ENCODE peak calls at places on chromosomes 16 and 17, in eight cellular contexts. One of them, this sample, is unnamed.

GRCh38 chr17:13182450-13182849 is 164.6 kb upstream of the ELAC2 start:
- DNase-seq in colonic mucosa: peak; percentile 48
- DNase-seq in AG10803: no peak
- DNase-seq in cardiac muscle cell: no peak
- DNase-seq in HL-60: no peak
- DNase-seq in astrocyte of the spinal cord: no peak
- DNase-seq in AG04450: no peak
- DNase-seq in BE2C: no peak
- DNase-seq in this sample: no peak

GRCh38 chr17:20008242-20009051 is 712 bp upstream of the SPECC1 start:
- DNase-seq in AG04450: no peak
- DNase-seq in astrocyte of the spinal cord: no peak
- DNase-seq in AG10803: no peak
- DNase-seq in cardiac muscle cell: no peak
- DNase-seq in HL-60: no peak
- DNase-seq in BE2C: peak; percentile 9
- DNase-seq in colonic mucosa: peak; percentile 28
- DNase-seq in this sample: no peak

GRCh38 chr17:75338335-75338734 is 49.1 kb upstream of the SLC25A19 start:
- DNase-seq in cardiac muscle cell: no peak
- DNase-seq in colonic mucosa: no peak
- DNase-seq in astrocyte of the spinal cord: no peak
- DNase-seq in HL-60: peak; percentile 60
- DNase-seq in AG10803: peak; percentile 54
- DNase-seq in AG04450: peak; percentile 7
- DNase-seq in BE2C: no peak
- DNase-seq in this sample: no peak

GRCh38 chr16:9139965-9140364 is 48.5 kb downstream of the HAPSTR1 start:
- DNase-seq in BE2C: peak; percentile 42
- DNase-seq in cardiac muscle cell: peak; percentile 38
- DNase-seq in astrocyte of the spinal cord: no peak
- DNase-seq in HL-60: peak; percentile 25
- DNase-seq in AG10803: peak; percentile 43
- DNase-seq in colonic mucosa: no peak
- DNase-seq in AG04450: no peak
- DNase-seq in this sample: no peak

GRCh38 chr16:87060026-87060986 is 256.9 kb downstream of the C16orf95 start:
- DNase-seq in astrocyte of the spinal cord: peak; percentile 72
- DNase-seq in cardiac muscle cell: peak; percentile 64
- DNase-seq in BE2C: no peak
- DNase-seq in colonic mucosa: no peak
- DNase-seq in HL-60: no peak
- DNase-seq in AG04450: peak; percentile 32
- DNase-seq in AG10803: peak; percentile 50
- DNase-seq in this sample: no peak

GRCh38 chr16:2212362-2213324 is 2.0 kb upstream of the BRICD5 start:
- DNase-seq in cardiac muscle cell: no peak
- DNase-seq in astrocyte of the spinal cord: no peak
- DNase-seq in AG04450: no peak
- DNase-seq in HL-60: peak; percentile 83
- DNase-seq in AG10803: no peak
- DNase-seq in colonic mucosa: no peak
- DNase-seq in BE2C: no peak
- DNase-seq in this sample: no peak

GRCh38 chr17:81178136-81179091 is 12.4 kb upstream of the AATK start:
- DNase-seq in cardiac muscle cell: no peak
- DNase-seq in HL-60: no peak
- DNase-seq in astrocyte of the spinal cord: no peak
- DNase-seq in colonic mucosa: no peak
- DNase-seq in BE2C: no peak
- DNase-seq in AG10803: no peak
- DNase-seq in AG04450: no peak
- DNase-seq in this sample: no peak

GRCh38 chr17:74512624-74513084 is 18.6 kb downstream of the CD300LB start:
- DNase-seq in astrocyte of the spinal cord: no peak
- DNase-seq in HL-60: peak; percentile 76
- DNase-seq in cardiac muscle cell: peak; percentile 27
- DNase-seq in AG10803: peak; percentile 25
- DNase-seq in BE2C: no peak
- DNase-seq in AG04450: no peak
- DNase-seq in colonic mucosa: no peak
- DNase-seq in this sample: no peak

GRCh38 chr17:66426397-66427033 is 124.1 kb downstream of the PRKCA start:
- DNase-seq in HL-60: peak; percentile 57
- DNase-seq in cardiac muscle cell: peak; percentile 47
- DNase-seq in BE2C: no peak
- DNase-seq in AG10803: no peak
- DNase-seq in AG04450: no peak
- DNase-seq in colonic mucosa: peak; percentile 48
- DNase-seq in astrocyte of the spinal cord: no peak
- DNase-seq in this sample: no peak

GRCh38 chr17:31517524-31517923 is 126.0 kb downstream of the RAB11FIP4 start:
- DNase-seq in colonic mucosa: no peak
- DNase-seq in BE2C: peak; percentile 43
- DNase-seq in AG10803: no peak
- DNase-seq in cardiac muscle cell: no peak
- DNase-seq in HL-60: no peak
- DNase-seq in astrocyte of the spinal cord: no peak
- DNase-seq in AG04450: no peak
- DNase-seq in this sample: no peak

GRCh38 chr16:5015351-5015750 is 18.4 kb downstream of the NAGPA start:
- DNase-seq in cardiac muscle cell: no peak
- DNase-seq in astrocyte of the spinal cord: no peak
- DNase-seq in AG10803: no peak
- DNase-seq in AG04450: no peak
- DNase-seq in HL-60: no peak
- DNase-seq in BE2C: peak; percentile 43
- DNase-seq in colonic mucosa: no peak
- DNase-seq in this sample: no peak

GRCh38 chr17:4968916-4969550 is 1.4 kb upstream of the SPAG7 start:
- DNase-seq in AG10803: peak; percentile 90
- DNase-seq in cardiac muscle cell: peak; percentile 96
- DNase-seq in AG04450: peak; percentile 85
- DNase-seq in HL-60: peak; percentile 15
- DNase-seq in astrocyte of the spinal cord: peak; percentile 94
- DNase-seq in BE2C: no peak
- DNase-seq in colonic mucosa: no peak
- DNase-seq in this sample: no peak

GRCh38 chr17:73493212-73493814 is 150.9 kb downstream of the SDK2 start:
- DNase-seq in AG04450: no peak
- DNase-seq in cardiac muscle cell: no peak
- DNase-seq in colonic mucosa: peak; percentile 48
- DNase-seq in BE2C: peak; percentile 46
- DNase-seq in astrocyte of the spinal cord: no peak
- DNase-seq in HL-60: no peak
- DNase-seq in AG10803: no peak
- DNase-seq in this sample: no peak

GRCh38 chr17:39244016-39244599 is 18.4 kb upstream of the STAC2 start:
- DNase-seq in colonic mucosa: no peak
- DNase-seq in BE2C: peak; percentile 56
- DNase-seq in AG10803: no peak
- DNase-seq in astrocyte of the spinal cord: no peak
- DNase-seq in HL-60: peak; percentile 41
- DNase-seq in cardiac muscle cell: no peak
- DNase-seq in AG04450: no peak
- DNase-seq in this sample: no peak

GRCh38 chr16:57204675-57205074 is 18.5 kb downstream of the RSPRY1 start:
- DNase-seq in cardiac muscle cell: no peak
- DNase-seq in BE2C: no peak
- DNase-seq in HL-60: no peak
- DNase-seq in colonic mucosa: no peak
- DNase-seq in astrocyte of the spinal cord: no peak
- DNase-seq in AG04450: no peak
- DNase-seq in AG10803: no peak
- DNase-seq in this sample: no peak

GRCh38 chr16:50616386-50616785 is 64.7 kb downstream of the SNX20 start:
- DNase-seq in cardiac muscle cell: peak; percentile 65
- DNase-seq in astrocyte of the spinal cord: no peak
- DNase-seq in HL-60: peak; percentile 44
- DNase-seq in BE2C: no peak
- DNase-seq in AG04450: no peak
- DNase-seq in colonic mucosa: no peak
- DNase-seq in AG10803: no peak
- DNase-seq in this sample: no peak

GRCh38 chr17:73600103-73600871 is 44.0 kb downstream of the SDK2 start:
- DNase-seq in astrocyte of the spinal cord: peak; percentile 5
- DNase-seq in AG04450: no peak
- DNase-seq in HL-60: no peak
- DNase-seq in cardiac muscle cell: peak; percentile 13
- DNase-seq in BE2C: peak; percentile 72
- DNase-seq in colonic mucosa: no peak
- DNase-seq in AG10803: peak; percentile 56
- DNase-seq in this sample: no peak

GRCh38 chr16:49085689-49086088 is 195.9 kb downstream of the CBLN1 start:
- DNase-seq in BE2C: no peak
- DNase-seq in colonic mucosa: no peak
- DNase-seq in astrocyte of the spinal cord: peak; percentile 0
- DNase-seq in AG04450: no peak
- DNase-seq in HL-60: no peak
- DNase-seq in AG10803: peak; percentile 18
- DNase-seq in cardiac muscle cell: no peak
- DNase-seq in this sample: no peak

GRCh38 chr17:81242421-81243332 is 3.6 kb downstream of the NDUFAF8 start:
- DNase-seq in HL-60: no peak
- DNase-seq in colonic mucosa: no peak
- DNase-seq in AG10803: no peak
- DNase-seq in BE2C: no peak
- DNase-seq in AG04450: no peak
- DNase-seq in cardiac muscle cell: no peak
- DNase-seq in astrocyte of the spinal cord: no peak
- DNase-seq in this sample: no peak

GRCh38 chr16:2006317-2006716 is 3.3 kb downstream of the ZNF598 start:
- DNase-seq in astrocyte of the spinal cord: no peak
- DNase-seq in AG04450: no peak
- DNase-seq in BE2C: peak; percentile 13
- DNase-seq in cardiac muscle cell: no peak
- DNase-seq in HL-60: no peak
- DNase-seq in AG10803: no peak
- DNase-seq in colonic mucosa: no peak
- DNase-seq in this sample: no peak

GRCh38 chr16:6447046-6447445 is 885.6 kb upstream of the RBFOX1 start:
- DNase-seq in colonic mucosa: no peak
- DNase-seq in BE2C: no peak
- DNase-seq in cardiac muscle cell: no peak
- DNase-seq in astrocyte of the spinal cord: no peak
- DNase-seq in AG10803: no peak
- DNase-seq in HL-60: no peak
- DNase-seq in AG04450: no peak
- DNase-seq in this sample: no peak

GRCh38 chr16:81168406-81168805 is 70.1 kb upstream of the BCO1 start:
- DNase-seq in cardiac muscle cell: no peak
- DNase-seq in HL-60: no peak
- DNase-seq in AG04450: no peak
- DNase-seq in AG10803: no peak
- DNase-seq in BE2C: no peak
- DNase-seq in astrocyte of the spinal cord: no peak
- DNase-seq in colonic mucosa: no peak
- DNase-seq in this sample: no peak
- H3K4me3 ChIP-seq in cardiac muscle cell: no peak overlapping the region
- H3K4me3 ChIP-seq in HL-60: no peak overlapping the region
- H3K4me3 ChIP-seq in AG04450: no peak overlapping the region
- H3K4me3 ChIP-seq in AG10803: no peak overlapping the region
- H3K4me3 ChIP-seq in BE2C: no peak overlapping the region
- H3K4me3 ChIP-seq in astrocyte of the spinal cord: no peak overlapping the region
- H3K4me3 ChIP-seq in colonic mucosa: no peak overlapping the region
- H3K4me3 ChIP-seq in this sample: no peak overlapping the region

GRCh38 chr17:28740406-28741357 is 3.1 kb upstream of the TRAF4 start:
- DNase-seq in AG10803: no peak
- DNase-seq in colonic mucosa: no peak
- DNase-seq in BE2C: no peak
- DNase-seq in astrocyte of the spinal cord: no peak
- DNase-seq in cardiac muscle cell: no peak
- DNase-seq in AG04450: no peak
- DNase-seq in HL-60: no peak
- DNase-seq in this sample: no peak

GRCh38 chr17:28738680-28739384 is 5.0 kb upstream of the TRAF4 start:
- DNase-seq in BE2C: no peak
- DNase-seq in HL-60: no peak
- DNase-seq in astrocyte of the spinal cord: no peak
- DNase-seq in AG04450: no peak
- DNase-seq in colonic mucosa: no peak
- DNase-seq in cardiac muscle cell: no peak
- DNase-seq in AG10803: no peak
- DNase-seq in this sample: no peak

GRCh38 chr17:28735242-28735722 is 6.7 kb downstream of the NEK8 start:
- DNase-seq in cardiac muscle cell: no peak
- DNase-seq in AG04450: no peak
- DNase-seq in HL-60: no peak
- DNase-seq in colonic mucosa: no peak
- DNase-seq in AG10803: no peak
- DNase-seq in astrocyte of the spinal cord: no peak
- DNase-seq in BE2C: no peak
- DNase-seq in this sample: no peak

GRCh38 chr17:28737316-28737715 is 6.5 kb upstream of the TRAF4 start:
- DNase-seq in AG04450: no peak
- DNase-seq in AG10803: no peak
- DNase-seq in BE2C: no peak
- DNase-seq in cardiac muscle cell: no peak
- DNase-seq in HL-60: no peak
- DNase-seq in astrocyte of the spinal cord: no peak
- DNase-seq in colonic mucosa: no peak
- DNase-seq in this sample: no peak

GRCh38 chr17:28737770-28738679 is 5.8 kb upstream of the TRAF4 start:
- DNase-seq in colonic mucosa: peak; percentile 60
- DNase-seq in BE2C: no peak
- DNase-seq in HL-60: no peak
- DNase-seq in AG10803: no peak
- DNase-seq in astrocyte of the spinal cord: no peak
- DNase-seq in AG04450: no peak
- DNase-seq in cardiac muscle cell: no peak
- DNase-seq in this sample: no peak
- H3K4me3 ChIP-seq in colonic mucosa: no peak overlapping the region
- H3K4me3 ChIP-seq in BE2C: no peak overlapping the region
- H3K4me3 ChIP-seq in HL-60: no peak overlapping the region
- H3K4me3 ChIP-seq in AG10803: no peak overlapping the region
- H3K4me3 ChIP-seq in astrocyte of the spinal cord: no peak overlapping the region
- H3K4me3 ChIP-seq in AG04450: no peak overlapping the region
- H3K4me3 ChIP-seq in cardiac muscle cell: no peak overlapping the region
- H3K4me3 ChIP-seq in this sample: no peak overlapping the region

DNA sequence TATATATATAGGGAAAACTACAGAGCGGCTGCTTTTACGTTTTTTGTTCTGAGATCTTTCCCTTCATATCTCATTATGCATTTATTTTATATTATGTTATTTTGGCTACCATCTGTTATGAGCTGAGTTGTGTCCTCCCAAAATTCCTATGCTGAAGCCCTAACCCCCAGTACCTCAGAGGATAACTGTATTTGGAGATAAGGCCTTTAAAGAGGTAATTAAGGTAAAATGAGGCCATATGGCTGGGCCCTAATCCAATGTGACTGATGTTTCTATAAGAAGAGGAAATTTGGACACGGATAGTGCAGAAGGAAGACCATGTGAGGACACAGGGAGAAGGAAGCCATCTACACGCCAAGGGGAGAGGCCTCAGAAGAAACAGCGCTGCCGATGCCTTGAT is 557.8 kb upstream of the CDH5 start:
- DNase-seq in colonic mucosa: no peak
- DNase-seq in astrocyte of the spinal cord: no peak
- DNase-seq in BE2C: no peak
- DNase-seq in AG04450: no peak
- DNase-seq in AG10803: no peak
- DNase-seq in cardiac muscle cell: no peak
- DNase-seq in HL-60: no peak
- DNase-seq in this sample: no peak
- H3K4me3 ChIP-seq in colonic mucosa: no peak overlapping the region
- H3K4me3 ChIP-seq in astrocyte of the spinal cord: no peak overlapping the region
- H3K4me3 ChIP-seq in BE2C: no peak overlapping the region
- H3K4me3 ChIP-seq in AG04450: no peak overlapping the region
- H3K4me3 ChIP-seq in AG10803: no peak overlapping the region
- H3K4me3 ChIP-seq in cardiac muscle cell: no peak overlapping the region
- H3K4me3 ChIP-seq in HL-60: no peak overlapping the region
- H3K4me3 ChIP-seq in this sample: no peak overlapping the region

GRCh38 chr17:77444653-77445029 is 303.9 kb downstream of the SEC14L1 start:
- DNase-seq in AG10803: peak; percentile 71
- DNase-seq in BE2C: no peak
- DNase-seq in cardiac muscle cell: peak; percentile 80
- DNase-seq in colonic mucosa: peak; percentile 41
- DNase-seq in AG04450: no peak
- DNase-seq in HL-60: no peak
- DNase-seq in astrocyte of the spinal cord: no peak
- DNase-seq in this sample: no peak
- H3K4me3 ChIP-seq in AG10803: no peak overlapping the region
- H3K4me3 ChIP-seq in BE2C: no peak overlapping the region
- H3K4me3 ChIP-seq in cardiac muscle cell: no peak overlapping the region
- H3K4me3 ChIP-seq in colonic mucosa: no peak overlapping the region
- H3K4me3 ChIP-seq in AG04450: no peak overlapping the region
- H3K4me3 ChIP-seq in HL-60: no peak overlapping the region
- H3K4me3 ChIP-seq in astrocyte of the spinal cord: no peak overlapping the region
- H3K4me3 ChIP-seq in this sample: no peak overlapping the region

This sample was measured in esophagus squamous epithelium.